ENCODE peak calls at places on chromosomes 1 and 21, in four cellular contexts. O, H, A and C are unnamed samples.

GRCh38 chr1:25529518-25530347 is 13.7 kb upstream of the LDLRAP1 start:
- DNase-seq in A (no peak), H (no peak), O (no peak), C (no peak)

GRCh38 chr1:199287632-199288031 is 648.8 kb downstream of the PTPRC start:
- DNase-seq in O (no peak), H (no peak), A (no peak), C (no peak)

GRCh38 chr1:239731079-239731744 is 344.8 kb downstream of the CHRM3 start:
- DNase-seq in H (no peak), A (no peak), O (no peak), C (no peak)

GRCh38 chr1:182740120-182740519 is 49.5 kb upstream of the NPL start:
- DNase-seq in A (no peak), O (no peak), H (no peak), C (no peak)

GRCh38 chr1:40877681-40878080 is 15.5 kb upstream of the CITED4 start:
- DNase-seq in A (no peak), H (peak), O (no peak), C (peak)

GRCh38 chr1:13702425-13703127 is 2.6 kb downstream of the PRDM2 start:
- DNase-seq in H (no peak), A (no peak), O (peak), C (no peak)

GRCh38 chr1:4224687-4225086 is 324.6 kb upstream of the C1orf174 start:
- DNase-seq in A (no peak), O (no peak), H (no peak), C (no peak)

GRCh38 chr1:15028117-15028516 is 125.4 kb upstream of the TMEM51 start:
- DNase-seq in H (no peak), O (no peak), A (no peak), C (no peak)

GRCh38 chr1:33332357-33332789 is 11.5 kb upstream of the A3GALT2 start:
- DNase-seq in A (no peak), H (no peak), O (no peak), C (no peak)

GRCh38 chr21:46012154-46012553 is 30.6 kb downstream of the COL6A1 start:
- DNase-seq in A (no peak), O (no peak), H (no peak), C (no peak)

GRCh38 chr1:64495878-64496277 is 25.9 kb downstream of the CACHD1 start:
- DNase-seq in A (no peak), H (no peak), O (no peak), C (no peak)

GRCh38 chr1:1225913-1226312 is 5.9 kb downstream of the SDF4 start:
- DNase-seq in A (no peak), H (no peak), O (no peak), C (no peak)

DNA sequence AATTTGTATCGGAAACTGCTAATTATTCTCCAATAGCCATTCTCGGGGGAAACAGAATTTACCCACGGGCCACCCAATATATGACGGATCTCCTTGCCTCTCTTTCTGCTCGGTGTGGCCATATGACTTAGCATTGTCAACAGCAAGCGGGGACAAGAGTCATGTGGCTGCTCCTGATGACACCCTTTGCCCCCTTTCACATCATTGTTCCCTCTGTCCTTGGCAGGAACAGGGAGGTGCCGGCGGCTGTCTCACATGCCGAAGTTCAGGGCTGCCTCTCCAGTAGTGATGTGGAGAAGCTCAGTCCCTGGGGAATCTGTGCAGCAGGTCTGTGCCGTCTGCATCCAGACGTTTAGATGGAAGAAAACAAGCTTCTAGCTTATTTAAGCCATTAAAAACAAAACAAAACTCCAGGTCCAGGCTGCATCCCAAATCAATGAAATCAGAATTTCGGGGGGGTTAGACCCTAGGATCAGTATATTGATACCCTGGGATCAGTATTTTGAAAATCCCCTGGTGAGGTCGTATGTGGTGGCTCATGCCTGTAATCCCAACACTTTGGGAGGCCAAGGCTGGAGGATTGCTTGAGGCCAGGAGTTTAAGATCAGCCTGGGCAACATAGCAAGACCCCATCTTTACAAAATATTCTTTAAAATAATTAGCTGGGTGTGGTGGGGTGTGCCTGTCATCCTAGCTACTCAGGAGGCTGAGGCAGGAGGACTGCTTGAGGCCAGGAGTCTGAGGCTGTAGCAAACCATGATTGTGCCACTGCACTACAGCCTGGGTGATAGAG is 10.8 kb downstream of the MYOM3 start:
- DNase-seq in H (no peak), A (peak), O (no peak), C (no peak)
- TF ChIP-seq USF2 in H (no peak), A (no peak), O (no peak), C (no peak)

DNA sequence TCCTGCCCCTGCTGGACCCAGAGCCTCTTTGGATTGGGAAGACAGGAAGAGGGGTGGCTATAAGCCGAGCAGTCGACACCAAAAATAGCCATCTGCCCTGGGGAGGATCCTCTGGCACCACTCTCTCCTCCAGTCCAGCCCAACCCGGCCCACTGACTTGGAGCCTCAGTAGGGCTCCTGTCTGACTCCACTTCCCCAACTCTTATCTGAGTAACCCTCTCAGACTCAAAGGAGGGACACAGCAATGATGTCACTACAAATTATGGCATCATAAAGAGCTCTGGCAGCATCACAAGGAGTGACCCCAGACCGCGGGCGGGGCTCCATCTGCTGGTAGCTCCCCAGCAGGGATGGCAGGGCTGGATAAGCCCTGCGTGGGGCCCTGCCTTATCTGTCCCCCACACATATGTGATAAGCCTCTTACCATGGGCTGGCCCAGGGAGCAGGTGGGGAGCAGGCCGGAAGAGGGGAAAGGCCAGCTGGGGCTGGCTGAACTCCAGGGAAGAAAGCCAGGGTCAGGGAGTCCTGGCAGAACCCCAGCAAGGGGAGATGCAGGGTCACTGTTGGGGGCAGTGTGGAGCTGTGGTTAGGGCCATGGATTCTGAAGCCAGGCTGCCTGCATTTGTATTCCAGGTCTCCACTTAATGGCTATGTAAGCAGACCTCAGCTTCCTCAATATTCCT is 4.6 kb upstream of the SLC6A9 start:
- DNase-seq in A (no peak), H (peak), O (no peak), C (no peak)
- TF ChIP-seq CHD4 in A (no peak), H (no peak), O (no peak), C (no peak)

DNA sequence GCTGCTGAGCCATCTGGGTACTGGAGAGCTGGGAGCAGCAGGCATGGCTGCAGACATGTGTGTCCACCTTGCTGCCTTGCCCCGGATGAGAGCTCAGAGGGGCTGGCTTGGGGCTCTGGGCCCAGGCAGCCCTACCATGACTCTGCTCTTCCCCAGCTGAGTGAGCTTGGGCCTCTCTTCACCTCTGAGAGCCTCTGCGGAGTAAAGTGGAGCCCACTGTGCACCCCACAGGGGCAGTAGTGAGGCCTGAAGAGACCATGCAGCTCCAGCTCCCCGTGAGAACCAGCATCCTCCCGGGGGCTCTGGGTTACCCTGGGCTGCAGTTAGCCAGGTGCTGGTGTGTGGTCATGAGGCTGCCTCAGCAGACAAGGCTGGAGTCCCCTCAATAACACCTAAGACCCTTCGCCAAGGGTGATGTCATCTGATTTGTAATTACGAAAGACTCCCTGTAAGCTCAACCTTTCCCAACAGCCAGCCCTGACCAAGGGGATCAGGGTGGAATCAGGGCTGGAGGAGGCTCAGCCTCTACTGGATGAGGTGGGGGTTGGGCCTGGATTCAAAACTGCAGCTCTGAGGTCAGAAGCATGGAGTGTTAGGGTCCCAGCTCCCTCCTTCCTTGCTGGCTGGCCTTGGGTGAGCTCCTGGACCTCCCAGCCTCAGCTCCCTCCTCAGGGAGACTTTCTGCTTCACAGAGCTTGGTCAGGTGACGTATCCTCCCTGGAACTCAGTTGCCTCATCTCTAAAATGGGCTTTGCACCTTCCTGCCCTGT is 308.0 kb downstream of the MATN1 start:
- DNase-seq in O (no peak), H (no peak), A (no peak), C (no peak)
- TF ChIP-seq USF2 in O (no peak), H (no peak), A (no peak), C (no peak)

GRCh38 chr1:21365036-21365435 is 74.8 kb upstream of the ECE1 start:
- DNase-seq in H (no peak), A (no peak), O (no peak), C (no peak)

GRCh38 chr1:21372383-21372782 is 67.6 kb upstream of the NBPF3 start:
- DNase-seq in A (no peak), H (no peak), O (no peak), C (no peak)

GRCh38 chr1:21366288-21366687 is 73.6 kb upstream of the NBPF3 start:
- DNase-seq in A (no peak), O (no peak), H (no peak), C (no peak)

GRCh38 chr1:21368514-21369289 is 71.2 kb upstream of the NBPF3 start:
- DNase-seq in O (no peak), H (peak), A (peak), C (peak)

DNA sequence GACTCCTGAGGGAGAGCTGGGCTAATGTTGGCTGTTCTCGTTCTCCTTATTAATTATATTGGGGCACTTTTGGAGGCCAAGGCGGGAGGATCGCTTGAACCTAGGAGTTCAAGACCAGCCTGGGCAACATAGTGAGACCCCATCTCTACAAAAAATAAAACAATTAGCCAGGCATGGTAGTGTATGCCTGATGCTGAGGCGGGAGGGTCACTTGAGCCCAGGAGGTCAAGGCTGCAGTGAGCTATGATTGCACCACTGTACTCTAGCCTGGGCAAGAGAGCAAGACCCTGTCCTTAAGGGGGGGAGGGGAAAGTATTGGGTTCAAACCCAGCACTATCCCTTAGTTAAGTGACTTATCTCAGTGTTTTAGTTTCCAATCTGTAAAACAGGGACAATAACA is 70.0 kb upstream of the NBPF3 start:
- DNase-seq in A (no peak), H (no peak), O (no peak), C (no peak)
- TF ChIP-seq CHD4 in A (no peak), H (no peak), O (no peak), C (no peak)

GRCh38 chr1:77553568-77554291 is 128.7 kb downstream of the ZZZ3 start:
- DNase-seq in O (no peak), A (no peak), H (peak), C (no peak)

GRCh38 chr1:77558591-77559164 is 123.8 kb downstream of the ZZZ3 start:
- DNase-seq in H (no peak), A (no peak), O (no peak), C (no peak)

GRCh38 chr1:77560741-77561140 is 121.7 kb downstream of the ZZZ3 start:
- DNase-seq in H (no peak), A (no peak), O (no peak), C (no peak)

GRCh38 chr1:77556045-77556444 is 126.4 kb downstream of the ZZZ3 start:
- DNase-seq in A (no peak), O (no peak), H (no peak), C (no peak)

DNA sequence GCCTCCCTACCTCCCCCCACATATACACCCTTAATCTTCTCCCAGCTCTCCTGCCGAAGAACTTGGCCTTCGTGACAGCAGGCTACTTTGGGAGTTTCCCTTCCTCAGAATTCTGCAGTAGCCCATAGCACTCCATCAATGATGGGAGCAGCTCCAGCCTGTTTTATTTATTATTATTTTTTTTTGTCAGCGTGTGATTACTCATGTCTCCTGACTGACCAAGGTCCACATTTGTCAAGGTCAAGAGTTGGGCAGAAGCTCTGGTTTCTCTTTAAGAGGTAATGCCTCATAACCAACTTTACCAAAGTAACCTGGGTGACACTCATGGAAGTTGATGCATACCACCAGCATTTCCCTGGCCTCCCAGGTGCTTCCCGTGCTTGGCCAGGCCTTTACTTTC is 125.4 kb downstream of the ZZZ3 start:
- DNase-seq in H (no peak), A (no peak), O (no peak), C (no peak)
- TF ChIP-seq USF2 in H (no peak), A (no peak), O (no peak), C (no peak)